ENCODE peak calls at places on chromosomes 3 and 15, in four cellular contexts. One of them, this sample, is unnamed.

GRCh38 chr15:45397116-45397665 is 18.8 kb upstream of the GATM start:
- DNase-seq in DND-41: no peak
- DNase-seq in brain microvascular endothelial cell: no peak
- DNase-seq in adrenal gland: no peak
- DNase-seq in this sample: no peak

GRCh38 chr3:189967254-189967865 is 153.3 kb downstream of the P3H2 start:
- DNase-seq in DND-41: no peak
- DNase-seq in brain microvascular endothelial cell: peak; percentile 52
- DNase-seq in adrenal gland: peak; percentile 35
- DNase-seq in this sample: no peak

GRCh38 chr3:61632568-61633175 is 71.3 kb downstream of the PTPRG start:
- DNase-seq in DND-41: no peak
- DNase-seq in brain microvascular endothelial cell: no peak
- DNase-seq in adrenal gland: no peak
- DNase-seq in this sample: no peak

GRCh38 chr3:150232992-150233451 is 175.1 kb upstream of the TSC22D2 start:
- DNase-seq in DND-41: no peak
- DNase-seq in brain microvascular endothelial cell: no peak
- DNase-seq in adrenal gland: no peak
- DNase-seq in this sample: peak; percentile 57

GRCh38 chr3:112350181-112350825 is 17.3 kb downstream of the CD200 start:
- DNase-seq in DND-41: no peak
- DNase-seq in brain microvascular endothelial cell: no peak
- DNase-seq in adrenal gland: no peak
- DNase-seq in this sample: no peak

GRCh38 chr3:129975332-129976090 is 991 bp downstream of the TRH start:
- DNase-seq in DND-41: no peak
- DNase-seq in brain microvascular endothelial cell: no peak
- DNase-seq in adrenal gland: no peak
- DNase-seq in this sample: no peak

GRCh38 chr3:81545572-81545971 is 215.9 kb downstream of the GBE1 start:
- DNase-seq in DND-41: no peak
- DNase-seq in brain microvascular endothelial cell: no peak
- DNase-seq in adrenal gland: no peak
- DNase-seq in this sample: no peak

GRCh38 chr3:151838574-151839312 is 24.8 kb downstream of the AADAC start:
- DNase-seq in DND-41: peak; percentile 32
- DNase-seq in brain microvascular endothelial cell: peak; percentile 76
- DNase-seq in adrenal gland: peak; percentile 70
- DNase-seq in this sample: peak; percentile 55

GRCh38 chr3:13288732-13289718 is 131.1 kb downstream of the NUP210 start:
- DNase-seq in DND-41: no peak
- DNase-seq in brain microvascular endothelial cell: no peak
- DNase-seq in adrenal gland: no peak
- DNase-seq in this sample: no peak

GRCh38 chr3:193945126-193945525 is 190.8 kb upstream of the HES1 start:
- DNase-seq in DND-41: no peak
- DNase-seq in brain microvascular endothelial cell: no peak
- DNase-seq in adrenal gland: no peak
- DNase-seq in this sample: no peak

GRCh38 chr3:18964640-18965039 is 183.7 kb upstream of the KCNH8 start:
- DNase-seq in DND-41: peak; percentile 71
- DNase-seq in brain microvascular endothelial cell: no peak
- DNase-seq in adrenal gland: no peak
- DNase-seq in this sample: no peak

GRCh38 chr3:161355508-161355907 is 15.8 kb downstream of the SPTSSB start:
- DNase-seq in DND-41: no peak
- DNase-seq in brain microvascular endothelial cell: no peak
- DNase-seq in adrenal gland: no peak
- DNase-seq in this sample: no peak

GRCh38 chr3:126013742-126014141 is 44.8 kb downstream of the ROPN1B start:
- DNase-seq in DND-41: no peak
- DNase-seq in brain microvascular endothelial cell: no peak
- DNase-seq in adrenal gland: no peak
- DNase-seq in this sample: no peak

GRCh38 chr3:179801263-179801662 is 148.4 kb downstream of the USP13 start:
- DNase-seq in DND-41: no peak
- DNase-seq in brain microvascular endothelial cell: peak; percentile 76
- DNase-seq in adrenal gland: no peak
- DNase-seq in this sample: no peak

DNA sequence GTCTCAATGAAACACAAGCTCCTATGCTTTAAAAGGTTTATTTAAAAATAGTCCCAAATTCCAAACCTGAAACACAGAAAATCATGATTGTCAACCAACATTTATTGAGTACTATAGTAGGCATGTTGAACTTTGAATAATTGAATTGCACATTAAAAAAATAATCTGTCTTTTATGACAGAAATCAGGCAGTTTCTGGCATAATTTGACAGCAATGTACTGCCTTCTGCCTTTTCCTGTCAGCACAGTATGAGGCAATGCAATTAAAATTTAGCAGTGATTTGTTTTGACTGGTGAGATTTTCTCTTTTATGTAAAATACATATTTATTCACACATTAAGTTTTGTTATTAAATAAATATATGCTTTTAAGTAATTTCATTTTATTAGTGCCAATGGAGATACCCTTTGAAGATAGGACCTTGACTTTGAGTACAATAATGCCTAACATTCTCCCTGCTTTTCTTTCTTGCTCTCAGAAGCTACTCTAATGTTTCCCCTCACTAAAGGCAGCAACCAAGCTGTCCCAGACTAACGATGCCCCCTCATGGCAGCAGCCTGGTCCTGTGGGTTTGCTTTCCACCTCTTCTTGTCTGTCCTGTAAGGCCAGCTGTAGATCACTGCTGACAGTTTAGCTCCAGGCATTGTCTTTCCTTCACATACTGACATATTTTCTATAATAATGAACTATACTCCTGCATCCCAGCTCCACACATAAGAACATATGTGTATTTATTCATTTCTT is 346.7 kb downstream of the IL20RB start:
- DNase-seq in DND-41: no peak
- DNase-seq in brain microvascular endothelial cell: no peak
- DNase-seq in adrenal gland: no peak
- DNase-seq in this sample: no peak
- H3K27ac ChIP-seq in DND-41: no peak overlapping the region
- H3K27ac ChIP-seq in brain microvascular endothelial cell: no peak overlapping the region
- H3K27ac ChIP-seq in adrenal gland: no peak overlapping the region
- H3K27ac ChIP-seq in this sample: no peak overlapping the region

DNA sequence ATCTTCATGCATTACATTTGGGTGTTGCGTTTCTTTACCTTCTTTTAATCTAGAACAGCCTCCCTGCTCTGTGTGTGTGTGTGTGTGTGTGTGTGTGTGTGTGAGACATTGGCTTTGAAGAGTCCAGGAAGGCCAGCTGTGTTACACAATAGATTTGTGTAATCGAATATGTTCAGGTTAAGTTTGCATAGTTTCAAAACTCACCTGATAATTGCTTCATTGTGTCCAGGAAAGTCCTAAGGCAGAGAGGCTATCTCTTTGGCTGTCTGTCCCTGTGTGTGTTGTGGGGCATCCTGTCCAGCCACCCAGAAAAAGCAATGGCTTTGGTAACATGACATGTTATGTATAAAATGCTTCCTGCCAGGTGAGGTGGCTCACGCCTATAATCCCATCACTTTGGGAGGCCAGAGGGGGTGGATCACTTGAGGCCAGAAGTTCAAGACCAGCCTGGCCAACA is 37.5 kb downstream of the ZNF710 start:
- DNase-seq in DND-41: no peak
- DNase-seq in brain microvascular endothelial cell: no peak
- DNase-seq in adrenal gland: no peak
- DNase-seq in this sample: no peak
- H3K27ac ChIP-seq in DND-41: no peak overlapping the region
- H3K27ac ChIP-seq in brain microvascular endothelial cell: no peak overlapping the region
- H3K27ac ChIP-seq in adrenal gland: no peak overlapping the region
- H3K27ac ChIP-seq in this sample: no peak overlapping the region

GRCh38 chr3:52891164-52891563 is 6.2 kb downstream of the STIMATE start:
- DNase-seq in DND-41: no peak
- DNase-seq in brain microvascular endothelial cell: no peak
- DNase-seq in adrenal gland: no peak
- DNase-seq in this sample: no peak
- H3K27ac ChIP-seq in DND-41: no peak overlapping the region
- H3K27ac ChIP-seq in brain microvascular endothelial cell: no peak overlapping the region
- H3K27ac ChIP-seq in adrenal gland: no peak overlapping the region
- H3K27ac ChIP-seq in this sample: no peak overlapping the region

DNA sequence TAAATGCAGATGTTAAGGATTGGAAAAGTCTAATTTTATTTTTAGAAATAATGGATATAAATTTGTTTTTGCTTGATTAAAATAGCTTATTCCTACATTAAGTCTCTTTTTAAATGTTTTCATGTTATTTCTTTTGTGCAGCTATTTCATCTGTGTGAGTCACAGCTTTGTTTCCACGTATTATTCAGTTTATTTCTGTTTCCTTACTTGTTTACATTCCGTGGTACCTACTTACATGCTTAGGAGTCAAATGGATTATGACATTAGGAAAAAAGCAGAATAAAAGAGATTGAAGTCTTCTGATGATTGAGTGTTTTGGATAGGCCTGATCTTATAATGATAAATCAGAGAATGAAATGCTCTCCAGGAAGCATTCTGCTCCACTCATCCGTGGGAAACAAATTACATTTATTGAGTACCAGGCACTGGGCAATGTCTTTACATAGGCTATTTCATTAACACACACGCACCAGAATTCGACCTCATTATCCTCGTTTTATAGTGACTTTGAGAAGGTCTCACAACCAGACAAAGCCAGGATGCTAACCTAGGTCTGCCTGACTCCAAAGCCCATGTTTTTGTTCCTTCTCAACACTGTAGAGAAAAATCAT is 38.1 kb upstream of the RASA2 start:
- DNase-seq in DND-41: no peak
- DNase-seq in brain microvascular endothelial cell: no peak
- DNase-seq in adrenal gland: no peak
- DNase-seq in this sample: no peak
- H3K27ac ChIP-seq in DND-41: no peak overlapping the region
- H3K27ac ChIP-seq in brain microvascular endothelial cell: peak overlapping the region; percentile 48
- H3K27ac ChIP-seq in adrenal gland: no peak overlapping the region
- H3K27ac ChIP-seq in this sample: no peak overlapping the region

DNA sequence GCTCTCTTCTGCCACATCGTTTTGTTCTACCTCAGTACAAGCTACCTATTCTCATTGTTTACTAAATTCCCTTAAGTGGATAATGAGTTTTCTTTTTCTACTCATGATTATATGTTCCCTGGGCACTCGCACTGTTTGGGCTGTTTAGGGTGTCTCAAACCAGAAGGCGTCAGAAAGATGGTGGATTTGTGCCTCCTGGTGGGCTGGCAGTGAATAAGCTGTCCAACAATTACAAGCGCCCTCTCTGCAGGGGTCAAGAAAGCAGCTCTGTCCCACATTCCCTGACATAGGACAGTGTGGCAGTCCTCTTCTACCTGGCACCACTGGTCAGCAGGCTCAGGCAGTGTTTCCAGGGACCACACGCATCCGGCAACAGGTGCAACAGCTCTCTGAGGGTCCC is 173.4 kb upstream of the PPP2R3A start:
- DNase-seq in DND-41: no peak
- DNase-seq in brain microvascular endothelial cell: no peak
- DNase-seq in adrenal gland: no peak
- DNase-seq in this sample: no peak
- H3K27ac ChIP-seq in DND-41: no peak overlapping the region
- H3K27ac ChIP-seq in brain microvascular endothelial cell: no peak overlapping the region
- H3K27ac ChIP-seq in adrenal gland: no peak overlapping the region
- H3K27ac ChIP-seq in this sample: no peak overlapping the region

GRCh38 chr3:119181765-119182164 is 8.4 kb downstream of the UPK1B start:
- DNase-seq in DND-41: no peak
- DNase-seq in brain microvascular endothelial cell: peak; percentile 29
- DNase-seq in adrenal gland: no peak
- DNase-seq in this sample: no peak

GRCh38 chr3:119184083-119184482 is 10.7 kb downstream of the UPK1B start:
- DNase-seq in DND-41: no peak
- DNase-seq in brain microvascular endothelial cell: no peak
- DNase-seq in adrenal gland: no peak
- DNase-seq in this sample: no peak

GRCh38 chr3:119187266-119187665 is 13.9 kb downstream of the UPK1B start:
- DNase-seq in DND-41: no peak
- DNase-seq in brain microvascular endothelial cell: peak; percentile 21
- DNase-seq in adrenal gland: no peak
- DNase-seq in this sample: no peak

GRCh38 chr3:119184808-119185690 is 11.7 kb downstream of the UPK1B start:
- DNase-seq in DND-41: no peak
- DNase-seq in brain microvascular endothelial cell: peak; percentile 82
- DNase-seq in adrenal gland: no peak
- DNase-seq in this sample: no peak
- H3K27ac ChIP-seq in DND-41: no peak overlapping the region
- H3K27ac ChIP-seq in brain microvascular endothelial cell: peak overlapping the region; percentile 29
- H3K27ac ChIP-seq in adrenal gland: no peak overlapping the region
- H3K27ac ChIP-seq in this sample: no peak overlapping the region